ENCODE peak calls at places on chromosomes 13 and 19, in four cellular contexts. R is upper lobe of left lung, M is BJ, O is transverse colon. K is an unnamed sample.

GRCh38 chr19:50495020-50495531 is 15.9 kb downstream of the JOSD2 start:
- DNase-seq in M (no peak), O (no peak), R (no peak), K (no peak)

GRCh38 chr13:94121686-94122085 is 357.8 kb downstream of the DCT start:
- DNase-seq in O (no peak), M (no peak), R (no peak), K (no peak)

GRCh38 chr19:7214329-7215089 is 79.7 kb downstream of the INSR start:
- DNase-seq in R (no peak), M (no peak), O (no peak), K (no peak)

GRCh38 chr19:55304279-55304978 is 20.6 kb downstream of the BRSK1 start:
- DNase-seq in M (no peak), O (peak), R (peak), K (no peak)

GRCh38 chr19:37217533-37217854 is 520 bp upstream of the ZNF383 start:
- DNase-seq in R (no peak), O (no peak), M (no peak), K (no peak)

GRCh38 chr13:73754727-73755292 is 379.4 kb downstream of the KLF12 start:
- DNase-seq in O (no peak), M (no peak), R (no peak), K (no peak)

GRCh38 chr13:34246511-34246910 is 428.6 kb downstream of the RFC3 start:
- DNase-seq in M (no peak), O (no peak), R (no peak), K (no peak)

GRCh38 chr19:50896591-50897190 is 14.5 kb downstream of the KLK4 start:
- DNase-seq in R (no peak), M (no peak), O (no peak), K (no peak)

GRCh38 chr13:98775844-98776598 is 23.5 kb upstream of the SLC15A1 start:
- DNase-seq in O (peak), M (no peak), R (no peak), K (no peak)

GRCh38 chr19:4208385-4209094 is 20.8 kb upstream of the EBI3 start:
- DNase-seq in R (no peak), O (peak), M (no peak), K (no peak)

GRCh38 chr19:13005861-13006370 is 10.6 kb downstream of the NFIX start:
- DNase-seq in M (no peak), O (no peak), R (peak), K (no peak)

GRCh38 chr13:66313408-66313807 is 916.7 kb downstream of the PCDH9 start:
- DNase-seq in O (no peak), R (no peak), M (peak), K (no peak)

GRCh38 chr13:47399599-47399998 is 502.7 kb upstream of the HTR2A start:
- DNase-seq in R (no peak), O (no peak), M (no peak), K (no peak)

GRCh38 chr19:5155586-5156210 is 184.9 kb downstream of the PTPRS start:
- DNase-seq in M (no peak), O (no peak), R (no peak), K (no peak)

GRCh38 chr19:7852851-7853759 is 21.1 kb downstream of the PRR36 start:
- DNase-seq in M (no peak), R (peak), O (peak), K (peak)

GRCh38 chr13:109162248-109163051 is 533.0 kb downstream of the MYO16 start:
- DNase-seq in O (peak), R (peak), M (no peak), K (no peak)
- TF ChIP-seq CTCF in O (no peak), R (no peak), M (no peak), K (no peak)

GRCh38 chr19:52391135-52391534 is 6.5 kb upstream of the ZNF528 start:
- DNase-seq in R (no peak), O (no peak), M (no peak), K (no peak)
- TF ChIP-seq CTCF in R (no peak), O (no peak), M (no peak), K (no peak)

GRCh38 chr19:35483089-35483488 is 7.2 kb downstream of the KRTDAP start:
- DNase-seq in M (no peak), O (no peak), R (no peak), K (no peak)
- TF ChIP-seq CTCF in M (no peak), O (no peak), R (no peak), K (no peak)

GRCh38 chr13:41467546-41467945 is 10.2 kb downstream of the RGCC start:
- DNase-seq in R (no peak), M (no peak), O (no peak), K (no peak)
- TF ChIP-seq CTCF in R (no peak), M (no peak), O (no peak), K (no peak)

DNA sequence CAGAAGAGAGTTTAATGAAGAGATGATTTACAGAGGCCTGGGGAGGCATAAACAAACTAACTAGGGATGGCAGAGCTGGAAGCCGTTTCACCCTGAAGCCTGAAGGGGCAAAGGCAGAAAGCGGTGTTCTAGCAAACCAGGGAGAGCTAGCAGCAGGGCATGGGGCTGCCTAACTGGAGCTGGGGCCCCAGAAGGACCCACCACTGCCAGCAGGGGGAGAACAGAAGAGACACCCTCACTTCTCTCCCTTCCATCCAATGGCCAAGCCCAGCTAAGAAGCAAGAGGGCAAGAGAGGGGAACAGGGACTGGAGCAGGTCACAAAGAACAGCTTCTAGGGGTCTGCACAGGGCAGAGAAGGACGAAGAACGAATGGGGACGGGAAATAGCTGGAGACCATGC is 195.5 kb downstream of the KATNAL1 start:
- DNase-seq in M (no peak), R (no peak), O (no peak), K (no peak)
- TF ChIP-seq CTCF in M (peak), R (no peak), O (no peak), K (no peak)

GRCh38 chr19:44891016-44891882 is at the start of gene TOMM40:
- DNase-seq in M (no peak), R (no peak), O (peak), K (no peak)
- TF ChIP-seq CTCF in M (no peak), R (peak), O (no peak), K (no peak)

K was measured in natural killer cell.